ENCODE peak calls at places on chromosomes 7 and 10, in five cellular contexts. C is right cardiac atrium, J is cardiac muscle cell, A is tibial artery, D is K562. T is an unnamed sample. For H3K4me1, the result is how much of the 10 kb centered on the place peaks cover.

GRCh38 chr7:141231018-141231792 is 157.3 kb downstream of the TMEM178B start:
- DNase-seq in A (no peak), D (no peak), J (peak), C (peak), T (no peak)

GRCh38 chr10:1347525-1347924 is 291.3 kb downstream of the WDR37 start:
- DNase-seq in A (no peak), J (no peak), C (no peak), D (no peak), T (no peak)

GRCh38 chr7:83850037-83850619 is 201.2 kb upstream of the SEMA3E start:
- DNase-seq in D (no peak), A (no peak), J (no peak), C (no peak), T (no peak)

GRCh38 chr10:7449063-7449695 is 38.3 kb upstream of the SFMBT2 start:
- DNase-seq in J (no peak), A (no peak), D (no peak), C (no peak), T (no peak)

GRCh38 chr7:42227931-42228591 is 8.9 kb downstream of the GLI3 start:
- DNase-seq in D (no peak), J (peak), A (no peak), C (peak), T (peak)

GRCh38 chr7:47941136-47941844 is 7.0 kb downstream of the PKD1L1 start:
- DNase-seq in A (no peak), J (no peak), D (no peak), C (no peak), T (no peak)

GRCh38 chr7:70694909-70695803 is 436.8 kb upstream of the GALNT17 start:
- DNase-seq in J (peak), A (peak), C (peak), D (no peak), T (no peak)

GRCh38 chr7:21542891-21543527 is at the start of gene DNAH11:
- DNase-seq in A (no peak), J (peak), D (peak), C (peak), T (peak)

GRCh38 chr7:159177270-159178036 is 32.8 kb upstream of the VIPR2 start:
- DNase-seq in A (no peak), J (no peak), D (no peak), C (no peak), T (no peak)

GRCh38 chr10:75211007-75211735 is 575 bp downstream of the VDAC2 start:
- DNase-seq in D (peak), A (no peak), C (no peak), J (peak), T (peak)

DNA sequence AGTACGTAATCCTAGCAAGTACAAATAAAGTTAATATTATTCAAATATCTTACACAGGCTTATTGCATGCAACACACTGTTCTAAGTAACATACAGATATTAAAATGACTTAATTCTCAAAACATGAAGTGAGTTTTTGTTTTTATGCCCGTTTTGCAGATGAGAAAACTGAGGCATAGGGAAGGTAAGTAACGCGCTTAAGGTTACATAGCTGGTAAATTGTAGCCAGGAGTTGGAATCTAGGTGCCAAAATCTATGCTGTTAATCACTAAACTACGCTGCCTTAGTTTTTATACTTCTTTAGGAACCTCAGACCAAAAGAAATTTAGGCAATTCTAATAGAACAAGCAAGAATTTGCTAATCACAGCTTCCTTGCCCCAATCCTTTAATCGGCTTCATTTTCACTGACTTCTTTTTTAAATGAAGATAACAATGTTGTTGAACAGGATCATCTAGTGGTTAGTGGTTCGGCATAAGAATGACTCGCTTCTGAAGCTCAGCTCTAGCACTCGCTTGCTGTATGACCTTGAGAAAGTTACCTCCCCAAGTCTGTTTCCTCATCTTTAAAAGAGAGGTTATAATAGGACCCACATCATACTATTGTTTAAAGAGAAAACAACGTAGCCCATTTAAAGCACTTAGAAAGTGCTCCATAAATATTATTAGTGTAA is 1.0 kb upstream of the LRRTM3 start:
- DNase-seq in J (no peak), A (no peak), C (no peak), D (no peak), T (no peak)
- H3K4me1 ChIP-seq in J (under half), A (under half), C (under half), D (under half), T (under half)

DNA sequence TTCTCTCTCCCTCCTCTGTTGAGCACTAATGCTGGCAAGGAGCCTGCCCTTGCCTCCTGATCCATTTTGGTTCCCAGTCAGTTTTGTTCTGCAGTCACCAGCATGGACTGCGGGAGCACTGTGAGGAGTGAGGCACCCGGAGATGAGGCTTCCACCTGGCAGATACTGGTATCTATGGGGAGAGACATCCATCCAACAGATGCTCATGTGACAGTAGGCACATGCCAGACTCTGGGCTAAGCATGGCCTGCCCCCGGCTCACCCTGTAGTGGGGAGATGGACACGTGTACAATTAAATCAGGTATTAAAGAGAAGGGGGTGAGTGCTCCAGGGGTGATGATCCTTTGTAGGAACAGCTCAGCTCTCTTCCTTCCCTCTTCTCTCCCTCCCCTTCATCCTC is 74.0 kb upstream of the PODXL start:
- DNase-seq in J (no peak), A (no peak), D (no peak), C (no peak), T (peak)
- H3K4me1 ChIP-seq in J (under half), A (under half), D (under half), C (under half), T (under half)

GRCh38 chr10:76581685-76582084 is 1055.9 kb downstream of the KCNMA1 start:
- DNase-seq in J (no peak), C (no peak), A (no peak), D (no peak), T (no peak)

GRCh38 chr10:76582536-76582935 is 1055.1 kb downstream of the KCNMA1 start:
- DNase-seq in C (no peak), A (no peak), J (no peak), D (no peak), T (no peak)

GRCh38 chr10:76583711-76584161 is 1053.9 kb downstream of the KCNMA1 start:
- DNase-seq in A (no peak), D (no peak), C (no peak), J (peak), T (no peak)
- H3K4me1 ChIP-seq in A (under half), D (under half), C (under half), J (under half), T (under half)

DNA sequence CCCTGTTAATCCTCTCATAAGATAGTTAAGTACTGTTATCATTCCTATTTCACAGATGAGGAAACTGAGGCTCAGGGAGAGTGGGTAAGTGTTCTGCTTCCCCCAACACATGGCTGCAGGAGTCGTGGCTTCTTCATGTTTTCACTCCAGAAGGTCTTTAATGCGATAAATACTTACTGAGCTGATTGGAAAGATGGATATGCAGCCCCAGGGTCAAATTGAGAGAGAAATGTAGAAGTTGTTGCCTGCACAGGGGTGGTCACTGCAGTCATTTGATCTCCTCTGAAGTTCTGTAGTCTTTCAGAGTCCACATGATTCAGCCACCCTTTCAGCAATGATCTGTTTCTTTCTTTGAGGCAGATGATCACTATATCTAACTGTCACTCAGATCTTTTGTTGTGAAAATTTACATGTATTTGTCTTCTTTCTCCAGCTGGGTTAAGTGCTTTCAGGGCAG is 29.3 kb downstream of the CRCP start:
- DNase-seq in C (no peak), D (no peak), A (no peak), J (no peak), T (no peak)
- H3K4me1 ChIP-seq in C (under half), D (under half), A (under half), J (under half), T (under half)

GRCh38 chr10:71214641-71215160 is 2.3 kb downstream of the UNC5B start:
- DNase-seq in C (no peak), J (no peak), A (peak), D (no peak), T (no peak)
- H3K4me1 ChIP-seq in C (under half), J (half or more), A (under half), D (under half), T (under half)

GRCh38 chr7:25828468-25828867 is 323.5 kb upstream of the NFE2L3 start:
- DNase-seq in A (no peak), C (no peak), J (no peak), D (no peak), T (no peak)

GRCh38 chr7:25821225-25821624 is 330.8 kb upstream of the NFE2L3 start:
- DNase-seq in J (no peak), A (no peak), C (no peak), D (no peak), T (no peak)

GRCh38 chr7:25820432-25821040 is 331.5 kb upstream of the NFE2L3 start:
- DNase-seq in D (peak), C (no peak), A (no peak), J (no peak), T (no peak)

GRCh38 chr7:25823571-25823970 is 328.4 kb upstream of the NFE2L3 start:
- DNase-seq in D (no peak), C (no peak), J (no peak), A (no peak), T (no peak)

DNA sequence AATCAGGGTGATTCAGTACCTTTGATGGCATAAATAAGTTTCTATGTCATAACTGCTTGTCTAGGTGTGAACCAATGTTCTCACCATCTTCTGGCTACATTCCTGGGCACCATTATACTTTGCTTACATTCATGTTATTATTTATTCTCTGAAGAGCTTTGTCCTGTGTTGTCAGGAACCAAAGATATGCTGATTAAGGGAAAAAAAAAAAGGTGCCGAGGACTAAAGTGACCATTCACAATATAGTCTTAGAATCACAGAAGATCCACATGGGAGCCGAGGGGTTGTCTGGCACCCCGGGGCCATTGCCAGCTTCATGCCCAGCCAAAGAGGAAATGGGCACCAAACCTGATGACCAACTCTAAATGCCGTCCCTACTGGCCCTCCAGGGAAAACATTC is 329.2 kb upstream of the NFE2L3 start:
- DNase-seq in D (no peak), J (no peak), A (no peak), C (no peak), T (no peak)
- H3K4me1 ChIP-seq in D (under half), J (under half), A (under half), C (under half), T (under half)

GRCh38 chr10:6070647-6071046 is 8.5 kb upstream of the IL2RA start:
- DNase-seq in C (no peak), J (no peak), A (no peak), D (no peak), T (no peak)
- H3K4me1 ChIP-seq in C (under half), J (under half), A (under half), D (under half), T (half or more)

T was measured in left lung.